ENCODE peak calls at places on chromosomes 11 and 22, in four cellular contexts. One of them, this sample, is unnamed.

GRCh38 chr11:116379185-116379828 is 393.5 kb downstream of the BUD13 start:
- DNase-seq in GM12878: no peak
- DNase-seq in endothelial cell of umbilical vein: peak
- DNase-seq in IMR-90: peak
- DNase-seq in this sample: peak

GRCh38 chr11:86753376-86753775 is 47.0 kb upstream of the PRSS23 start:
- DNase-seq in IMR-90: no peak
- DNase-seq in GM12878: no peak
- DNase-seq in endothelial cell of umbilical vein: no peak
- DNase-seq in this sample: no peak

GRCh38 chr11:106961518-106961917 is 56.8 kb downstream of the GUCY1A2 start:
- DNase-seq in IMR-90: peak
- DNase-seq in endothelial cell of umbilical vein: peak
- DNase-seq in GM12878: no peak
- DNase-seq in this sample: no peak

GRCh38 chr11:33775832-33776231 is 1.5 kb upstream of the FBXO3 start:
- DNase-seq in GM12878: peak
- DNase-seq in endothelial cell of umbilical vein: no peak
- DNase-seq in IMR-90: peak
- DNase-seq in this sample: no peak

GRCh38 chr11:65655570-65656332 is 7.0 kb downstream of the RELA start:
- DNase-seq in endothelial cell of umbilical vein: no peak
- DNase-seq in IMR-90: no peak
- DNase-seq in GM12878: no peak
- DNase-seq in this sample: no peak

GRCh38 chr11:2197771-2198520 is 26.3 kb upstream of the TH start:
- DNase-seq in GM12878: no peak
- DNase-seq in IMR-90: no peak
- DNase-seq in endothelial cell of umbilical vein: no peak
- DNase-seq in this sample: no peak

GRCh38 chr11:111871693-111872161 is 346 bp upstream of the ALG9 start:
- DNase-seq in IMR-90: no peak
- DNase-seq in endothelial cell of umbilical vein: no peak
- DNase-seq in GM12878: no peak
- DNase-seq in this sample: no peak

GRCh38 chr22:29493636-29494035 is 13.6 kb downstream of the NEFH start:
- DNase-seq in IMR-90: no peak
- DNase-seq in endothelial cell of umbilical vein: no peak
- DNase-seq in GM12878: no peak
- DNase-seq in this sample: no peak

GRCh38 chr11:62142043-62142375 is 18.2 kb downstream of the INCENP start:
- DNase-seq in GM12878: no peak
- DNase-seq in IMR-90: no peak
- DNase-seq in endothelial cell of umbilical vein: no peak
- DNase-seq in this sample: no peak

GRCh38 chr22:48869788-48870187 is 957.9 kb downstream of the BRD1 start:
- DNase-seq in endothelial cell of umbilical vein: no peak
- DNase-seq in GM12878: no peak
- DNase-seq in IMR-90: no peak
- DNase-seq in this sample: no peak

GRCh38 chr22:48867891-48868290 is 959.8 kb downstream of the BRD1 start:
- DNase-seq in GM12878: no peak
- DNase-seq in endothelial cell of umbilical vein: no peak
- DNase-seq in IMR-90: no peak
- DNase-seq in this sample: no peak

GRCh38 chr22:48866906-48867597 is 960.6 kb downstream of the BRD1 start:
- DNase-seq in IMR-90: no peak
- DNase-seq in endothelial cell of umbilical vein: no peak
- DNase-seq in GM12878: no peak
- DNase-seq in this sample: no peak

GRCh38 chr22:48869161-48869560 is 958.5 kb downstream of the BRD1 start:
- DNase-seq in IMR-90: no peak
- DNase-seq in GM12878: no peak
- DNase-seq in endothelial cell of umbilical vein: no peak
- DNase-seq in this sample: no peak

GRCh38 chr22:48868554-48868953 is 959.1 kb downstream of the BRD1 start:
- DNase-seq in IMR-90: no peak
- DNase-seq in endothelial cell of umbilical vein: no peak
- DNase-seq in GM12878: no peak
- DNase-seq in this sample: no peak
- TF ChIP-seq FOS in IMR-90: no peak
- TF ChIP-seq FOS in endothelial cell of umbilical vein: no peak
- TF ChIP-seq FOS in GM12878: no peak
- TF ChIP-seq FOS in this sample: no peak

GRCh38 chr11:70354629-70355028 is 43.7 kb upstream of the CTTN start:
- DNase-seq in IMR-90: no peak
- DNase-seq in endothelial cell of umbilical vein: no peak
- DNase-seq in GM12878: no peak
- DNase-seq in this sample: no peak
- TF ChIP-seq FOS in IMR-90: no peak
- TF ChIP-seq FOS in endothelial cell of umbilical vein: no peak
- TF ChIP-seq FOS in GM12878: no peak
- TF ChIP-seq FOS in this sample: no peak

DNA sequence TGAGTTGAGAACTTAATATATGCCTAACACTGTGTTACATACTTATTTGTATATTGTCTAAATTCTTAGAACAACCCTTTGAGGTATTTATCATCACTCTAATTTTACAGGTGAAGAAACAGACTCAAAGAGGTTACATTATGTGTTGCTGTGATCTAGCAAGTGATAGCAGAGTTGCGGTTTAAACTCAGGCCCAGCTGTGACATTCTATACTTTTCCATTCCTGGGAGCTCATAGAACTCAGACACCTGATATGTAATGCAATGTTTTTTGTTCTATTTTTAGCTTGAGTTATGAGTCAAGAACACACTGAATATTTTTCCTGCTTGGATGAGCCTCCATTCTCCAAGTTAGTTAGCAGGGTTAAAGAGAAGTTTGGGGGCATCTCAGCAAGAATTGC is 449.7 kb upstream of the DDI1 start:
- DNase-seq in endothelial cell of umbilical vein: peak
- DNase-seq in IMR-90: peak
- DNase-seq in GM12878: no peak
- DNase-seq in this sample: no peak
- TF ChIP-seq FOS in endothelial cell of umbilical vein: peak
- TF ChIP-seq FOS in IMR-90: no peak
- TF ChIP-seq FOS in GM12878: no peak
- TF ChIP-seq FOS in this sample: no peak

DNA sequence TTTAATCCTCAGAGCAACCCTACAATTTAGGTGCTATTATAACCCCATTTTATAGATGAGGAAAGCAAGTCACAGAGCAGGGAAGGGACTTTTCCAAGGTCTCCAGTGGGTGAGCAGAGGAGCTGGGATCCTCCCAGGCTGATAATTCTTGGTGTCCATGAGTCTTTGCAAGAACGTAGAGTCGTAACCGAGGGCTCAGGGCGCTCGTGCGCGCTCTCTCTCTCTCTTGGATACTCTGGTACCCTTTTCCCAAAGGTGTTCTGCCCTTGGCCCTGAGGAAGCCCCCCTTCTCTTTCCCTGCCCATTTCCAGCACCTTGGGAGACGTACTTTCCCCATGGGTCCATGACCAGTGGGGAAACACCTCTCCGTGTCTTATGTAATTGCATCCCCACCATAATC is 5.2 kb upstream of the ZP1 start:
- DNase-seq in endothelial cell of umbilical vein: no peak
- DNase-seq in GM12878: no peak
- DNase-seq in IMR-90: no peak
- DNase-seq in this sample: no peak
- TF ChIP-seq FOS in endothelial cell of umbilical vein: no peak
- TF ChIP-seq FOS in GM12878: no peak
- TF ChIP-seq FOS in IMR-90: no peak
- TF ChIP-seq FOS in this sample: no peak

GRCh38 chr11:123219066-123219697 is 24.1 kb upstream of the CLMP start:
- DNase-seq in endothelial cell of umbilical vein: no peak
- DNase-seq in GM12878: no peak
- DNase-seq in IMR-90: peak
- DNase-seq in this sample: no peak

GRCh38 chr11:123216249-123216648 is 21.2 kb upstream of the CLMP start:
- DNase-seq in endothelial cell of umbilical vein: no peak
- DNase-seq in IMR-90: no peak
- DNase-seq in GM12878: no peak
- DNase-seq in this sample: no peak

GRCh38 chr11:123218451-123218850 is 23.4 kb upstream of the CLMP start:
- DNase-seq in IMR-90: peak
- DNase-seq in endothelial cell of umbilical vein: no peak
- DNase-seq in GM12878: no peak
- DNase-seq in this sample: no peak

GRCh38 chr11:123221074-123221473 is 26.0 kb upstream of the CLMP start:
- DNase-seq in endothelial cell of umbilical vein: no peak
- DNase-seq in GM12878: no peak
- DNase-seq in IMR-90: no peak
- DNase-seq in this sample: no peak

GRCh38 chr11:123217897-123218296 is 22.8 kb upstream of the CLMP start:
- DNase-seq in endothelial cell of umbilical vein: no peak
- DNase-seq in GM12878: no peak
- DNase-seq in IMR-90: no peak
- DNase-seq in this sample: no peak
- TF ChIP-seq FOS in endothelial cell of umbilical vein: no peak
- TF ChIP-seq FOS in GM12878: no peak
- TF ChIP-seq FOS in IMR-90: no peak
- TF ChIP-seq FOS in this sample: no peak

GRCh38 chr11:9104581-9104980 is 13.2 kb upstream of the SCUBE2 start:
- DNase-seq in IMR-90: no peak
- DNase-seq in GM12878: no peak
- DNase-seq in endothelial cell of umbilical vein: no peak
- DNase-seq in this sample: no peak
- TF ChIP-seq FOS in IMR-90: no peak
- TF ChIP-seq FOS in GM12878: no peak
- TF ChIP-seq FOS in endothelial cell of umbilical vein: no peak
- TF ChIP-seq FOS in this sample: no peak

DNA sequence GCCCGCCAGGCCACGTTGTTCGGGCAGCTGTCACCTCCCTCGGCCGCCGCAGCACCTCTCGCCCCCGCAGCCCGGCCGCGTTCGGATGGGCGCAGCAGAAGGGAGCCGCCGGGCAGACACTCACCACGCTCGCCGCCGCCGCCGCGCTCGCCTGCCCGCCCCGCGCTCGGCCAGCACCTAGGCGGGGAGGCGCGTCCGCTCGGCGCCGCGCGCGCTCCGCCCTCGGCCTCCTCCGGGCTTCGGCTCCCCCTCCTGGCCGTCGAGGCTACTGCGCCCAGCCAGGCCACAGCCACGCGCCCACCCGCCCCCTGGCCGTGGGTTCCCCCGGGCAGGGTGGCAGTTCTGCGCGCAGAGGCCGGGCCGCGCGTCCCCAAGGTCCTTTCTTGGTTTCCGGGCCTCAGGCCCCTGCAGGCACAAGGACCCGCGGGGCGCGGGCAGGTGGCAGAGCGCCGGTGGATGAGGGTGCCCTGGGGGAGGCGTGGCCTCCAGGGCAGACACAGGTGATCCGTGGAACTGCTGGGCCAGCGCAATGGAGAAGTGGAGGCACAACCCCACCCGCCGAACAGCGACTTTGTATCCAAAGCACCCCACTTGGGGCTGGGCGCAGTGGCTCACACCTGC is at the start of gene SLC25A22:
- DNase-seq in GM12878: no peak
- DNase-seq in endothelial cell of umbilical vein: peak
- DNase-seq in IMR-90: peak
- DNase-seq in this sample: peak
- TF ChIP-seq FOS in GM12878: no peak
- TF ChIP-seq FOS in endothelial cell of umbilical vein: no peak
- TF ChIP-seq FOS in IMR-90: no peak
- TF ChIP-seq FOS in this sample: no peak

GRCh38 chr11:8328848-8329330 is 65.2 kb upstream of the LMO1 start:
- DNase-seq in IMR-90: peak
- DNase-seq in GM12878: peak
- DNase-seq in endothelial cell of umbilical vein: peak
- DNase-seq in this sample: peak
- TF ChIP-seq FOS in IMR-90: peak
- TF ChIP-seq FOS in GM12878: no peak
- TF ChIP-seq FOS in endothelial cell of umbilical vein: peak
- TF ChIP-seq FOS in this sample: peak

DNA sequence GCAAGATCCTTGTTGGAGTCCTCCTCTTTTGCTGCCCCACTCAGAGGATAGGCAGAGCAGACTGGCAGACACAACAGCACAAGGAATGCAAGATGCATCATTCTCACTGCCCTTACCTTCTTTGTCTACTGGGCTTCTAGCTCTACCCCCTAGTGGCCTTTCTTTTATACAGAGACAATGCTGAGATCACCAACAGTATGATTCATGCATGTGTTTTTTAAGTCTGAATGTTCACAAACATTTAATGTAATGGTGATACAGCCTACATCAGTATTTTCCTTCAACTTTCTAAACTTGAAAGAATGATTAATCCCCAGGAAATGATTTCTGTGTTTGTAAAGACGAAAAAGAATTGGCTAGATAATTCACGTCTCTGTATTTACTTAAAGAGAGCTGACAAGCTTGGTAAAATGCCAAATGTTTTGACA is at the start of gene MMP10:
- DNase-seq in GM12878: no peak
- DNase-seq in endothelial cell of umbilical vein: peak
- DNase-seq in IMR-90: peak
- DNase-seq in this sample: no peak
- TF ChIP-seq FOS in GM12878: no peak
- TF ChIP-seq FOS in endothelial cell of umbilical vein: peak
- TF ChIP-seq FOS in IMR-90: peak
- TF ChIP-seq FOS in this sample: no peak

GRCh38 chr11:119056397-119056999 is 507 bp downstream of the HYOU1 start:
- DNase-seq in endothelial cell of umbilical vein: no peak
- DNase-seq in IMR-90: peak
- DNase-seq in GM12878: no peak
- DNase-seq in this sample: peak
- TF ChIP-seq FOS in endothelial cell of umbilical vein: no peak
- TF ChIP-seq FOS in IMR-90: no peak
- TF ChIP-seq FOS in GM12878: no peak
- TF ChIP-seq FOS in this sample: no peak

This sample was measured in K562.